ENCODE peak calls at places on chromosome 2, in seven cellular contexts. H, P, O, R, T, N and L are unnamed samples.

GRCh38 chr2:159270744-159271379 is 15.6 kb downstream of the WDSUB1 start:
- DNase-seq in H (no peak), P (no peak), O (no peak), R (no peak), T (no peak), N (no peak), L (no peak)

GRCh38 chr2:161228511-161229240 is 68.4 kb downstream of the TANK start:
- DNase-seq in H (no peak), P (no peak), O (no peak), R (no peak), T (no peak), N (no peak), L (no peak)

GRCh38 chr2:220891405-220891804 is 680.7 kb downstream of the EPHA4 start:
- DNase-seq in H (no peak), P (no peak), O (no peak), R (no peak), T (peak), N (peak), L (peak)

GRCh38 chr2:200649724-200650123 is 63.9 kb downstream of the AOX1 start:
- DNase-seq in H (no peak), P (no peak), O (no peak), R (no peak), T (no peak), N (no peak), L (no peak)

GRCh38 chr2:202821538-202822160 is 49.9 kb downstream of the ICA1L start:
- DNase-seq in H (no peak), P (no peak), O (no peak), R (no peak), T (no peak), N (no peak), L (no peak)

GRCh38 chr2:237966565-237967462 is at the start of gene UBE2F:
- DNase-seq in H (peak), P (peak), O (peak), R (peak), T (peak), N (peak), L (peak)

GRCh38 chr2:37585295-37585908 is 86.0 kb downstream of the CDC42EP3 start:
- DNase-seq in H (no peak), P (peak), O (no peak), R (peak), T (no peak), N (peak), L (no peak)

GRCh38 chr2:98545591-98545990 is 62.7 kb downstream of the COA5 start:
- DNase-seq in H (no peak), P (no peak), O (no peak), R (no peak), T (no peak), N (no peak), L (no peak)

GRCh38 chr2:212114489-212114888 is 424.1 kb downstream of the ERBB4 start:
- DNase-seq in H (no peak), P (no peak), O (no peak), R (no peak), T (no peak), N (no peak), L (no peak)

GRCh38 chr2:126317797-126318431 is 338.0 kb upstream of the GYPC start:
- DNase-seq in H (no peak), P (no peak), O (no peak), R (no peak), T (no peak), N (no peak), L (no peak)

GRCh38 chr2:240962371-240963064 is 35.9 kb upstream of the SNED1 start:
- DNase-seq in H (peak), P (peak), O (no peak), R (no peak), T (no peak), N (peak), L (no peak)

GRCh38 chr2:233424028-233424951 is 70.0 kb downstream of the DGKD start:
- DNase-seq in H (peak), P (peak), O (no peak), R (no peak), T (no peak), N (no peak), L (no peak)

GRCh38 chr2:119126650-119127049 is 31.9 kb downstream of the C1QL2 start:
- DNase-seq in H (no peak), P (peak), O (peak), R (peak), T (no peak), N (peak), L (no peak)
- TF ChIP-seq CTCF in H (no peak), P (peak), O (peak), R (peak), T (peak), N (peak), L (peak)

DNA sequence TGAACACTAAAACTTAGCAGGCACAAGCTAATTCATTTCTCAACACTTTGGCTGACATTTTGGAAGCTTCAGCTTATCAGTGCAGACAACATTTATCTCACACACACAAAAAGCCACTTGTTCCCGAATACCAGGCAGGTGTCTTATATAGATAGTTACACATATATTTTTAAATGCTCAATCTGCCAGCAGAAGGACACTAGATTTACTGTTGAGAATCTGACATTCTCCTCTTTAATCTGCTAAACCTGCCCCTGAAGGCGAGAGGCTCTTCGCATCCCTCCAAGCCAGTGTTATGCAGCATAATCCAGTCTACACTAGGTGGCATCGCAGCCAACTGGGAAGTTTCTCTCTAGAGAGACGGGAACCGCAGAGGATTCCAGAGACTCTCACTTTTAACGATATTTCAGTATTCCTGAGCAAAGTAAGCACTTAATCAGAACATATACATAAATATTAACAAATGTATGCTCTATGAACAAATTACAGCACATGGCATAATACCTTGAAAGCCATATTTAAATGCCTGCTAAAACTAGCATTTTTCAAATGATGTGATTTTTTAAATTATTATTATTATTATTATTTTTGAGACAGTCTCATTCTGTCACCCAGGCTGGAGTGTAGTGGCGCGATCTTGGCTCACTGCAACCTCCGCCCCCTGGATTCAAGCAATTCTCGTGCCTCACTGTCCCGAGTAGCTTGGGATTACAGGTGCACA is 90.2 kb upstream of the SCG2 start:
- DNase-seq in H (no peak), P (no peak), O (peak), R (peak), T (peak), N (peak), L (no peak)
- TF ChIP-seq CTCF in H (peak), P (peak), O (peak), R (peak), T (peak), N (peak), L (peak)

GRCh38 chr2:58497189-58497588 is 256.1 kb upstream of the FANCL start:
- DNase-seq in H (no peak), P (no peak), O (no peak), R (peak), T (no peak), N (peak), L (no peak)
- TF ChIP-seq CTCF in H (no peak), P (no peak), O (no peak), R (no peak), T (no peak), N (no peak), L (no peak)

DNA sequence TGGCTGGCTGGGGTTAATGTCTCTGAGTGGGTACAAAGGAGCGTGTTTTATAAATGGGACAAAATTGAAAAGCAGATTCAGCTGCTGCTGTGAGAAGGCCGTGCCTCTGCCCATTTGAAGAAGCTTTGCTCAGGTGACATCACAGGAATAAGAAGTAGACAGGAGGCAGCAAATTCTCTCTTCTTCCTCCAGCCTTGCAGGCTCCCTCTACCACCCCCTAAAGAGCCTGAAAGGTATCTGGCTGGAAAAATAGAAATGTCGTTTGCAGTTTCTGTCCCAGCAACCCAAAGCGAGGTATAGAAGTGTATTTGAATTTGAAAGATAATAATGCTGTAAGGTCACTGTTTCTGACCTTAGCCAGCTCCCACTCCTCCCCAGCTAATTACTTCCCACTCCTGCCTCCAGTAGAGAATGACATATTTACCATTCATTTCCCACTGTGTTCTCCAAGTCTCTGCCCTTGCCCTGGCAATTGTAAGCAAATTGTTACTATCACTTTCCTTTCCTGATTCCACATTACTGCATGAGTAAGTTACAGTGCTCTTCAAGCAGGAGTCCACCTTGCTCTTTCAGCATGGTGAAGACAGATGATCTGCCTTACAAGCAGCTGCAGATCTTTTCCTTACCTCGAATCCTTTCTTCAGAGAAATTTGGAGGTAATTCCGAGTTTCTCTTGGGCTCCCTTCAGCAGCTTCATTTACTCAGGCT is 56.7 kb upstream of the RASGRP3 start:
- DNase-seq in H (no peak), P (no peak), O (no peak), R (no peak), T (no peak), N (peak), L (no peak)
- TF ChIP-seq CTCF in H (no peak), P (no peak), O (no peak), R (no peak), T (no peak), N (peak), L (no peak)

DNA sequence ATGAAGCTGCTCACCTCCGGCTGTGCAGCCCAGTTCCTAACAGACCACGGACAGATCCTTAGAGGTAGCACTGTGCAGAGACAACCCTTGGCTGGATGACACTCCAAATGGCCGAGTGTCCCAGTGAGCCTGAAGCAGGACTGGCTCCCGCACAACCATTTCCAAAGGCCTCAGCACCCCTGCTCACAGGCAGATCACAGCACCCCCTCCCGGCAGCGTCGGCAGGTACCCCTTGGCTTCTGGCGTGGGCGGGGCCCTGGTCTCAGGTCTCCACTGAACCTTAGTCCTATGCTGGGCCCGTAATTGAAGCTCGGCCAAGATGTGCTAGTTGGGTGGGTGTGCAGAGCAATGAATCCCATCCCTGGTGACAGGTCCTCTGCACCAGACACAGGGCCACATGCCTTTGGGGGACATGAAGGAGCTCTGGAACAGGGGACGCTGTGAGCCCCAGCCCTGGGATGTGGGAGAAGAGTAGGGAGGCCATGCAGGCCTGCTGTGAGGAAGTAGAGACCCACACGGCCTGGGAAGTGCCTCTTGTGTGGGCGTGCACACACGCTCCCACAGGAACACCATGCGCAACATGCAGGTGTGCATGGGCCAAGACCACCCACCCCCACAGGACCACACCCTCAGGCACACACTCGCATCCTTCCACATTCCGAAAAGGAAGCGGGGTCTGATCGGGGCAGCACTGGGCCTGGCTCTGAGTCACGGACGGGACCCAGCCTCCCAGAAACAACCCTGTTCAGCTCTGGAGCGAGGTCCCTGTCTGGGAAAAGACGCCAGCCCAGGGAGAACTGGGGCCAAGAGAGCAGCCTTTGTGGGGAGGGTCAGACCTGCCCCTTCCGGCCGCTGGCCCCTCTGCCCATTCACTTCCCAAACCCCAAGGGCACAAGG is 2.8 kb downstream of the DUSP2 start:
- DNase-seq in H (no peak), P (peak), O (no peak), R (no peak), T (no peak), N (peak), L (no peak)
- TF ChIP-seq CTCF in H (no peak), P (no peak), O (no peak), R (no peak), T (no peak), N (peak), L (no peak)

DNA sequence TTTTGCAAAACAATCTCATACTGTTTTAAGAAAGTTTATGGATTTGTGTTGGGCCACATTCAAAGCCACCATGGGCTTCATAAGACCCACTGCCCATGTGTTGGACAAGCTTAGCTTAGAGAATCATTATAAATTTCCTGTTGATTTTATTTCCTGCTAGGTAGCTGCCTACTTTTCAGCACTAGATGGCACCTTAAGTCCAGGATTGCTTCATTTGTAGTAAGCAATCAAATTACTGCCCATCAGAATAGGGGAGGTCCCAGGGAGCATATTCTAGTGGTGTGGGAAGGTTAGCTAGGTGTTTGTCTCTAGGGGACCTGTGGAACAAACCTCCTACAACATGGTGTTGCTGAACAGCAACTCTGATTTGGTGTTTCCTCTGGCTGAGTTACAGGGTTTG is 11.0 kb upstream of the DCDC2C start:
- DNase-seq in H (no peak), P (no peak), O (no peak), R (peak), T (no peak), N (peak), L (no peak)
- TF ChIP-seq CTCF in H (no peak), P (peak), O (peak), R (peak), T (peak), N (peak), L (no peak)

DNA sequence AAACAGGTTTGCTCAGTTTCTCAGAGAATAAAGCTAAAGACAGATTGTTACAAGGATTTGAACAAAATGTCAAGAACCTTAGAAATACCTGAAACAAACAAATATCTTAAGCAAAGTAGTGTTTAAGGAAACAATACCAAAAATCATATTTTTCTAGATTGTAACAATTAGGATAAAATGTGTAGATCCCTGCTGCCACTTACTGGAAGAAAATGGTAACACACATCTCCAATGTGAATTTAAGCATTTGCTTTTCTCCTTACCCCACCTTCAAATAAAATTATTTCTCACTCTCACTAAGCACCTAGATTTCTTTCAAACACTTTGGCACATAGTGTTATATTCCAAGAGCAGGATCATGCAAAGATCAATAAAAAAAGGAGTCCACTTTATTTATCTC is 34.9 kb downstream of the SUCLG1 start:
- DNase-seq in H (no peak), P (no peak), O (no peak), R (no peak), T (no peak), N (peak), L (no peak)
- TF ChIP-seq CTCF in H (no peak), P (peak), O (peak), R (peak), T (peak), N (peak), L (peak)